ENCODE peak calls at places on chromosomes 13 and 19, in seven cellular contexts. P is upper lobe of left lung, I is Panc1, F is HepG2, K is HCT116, D is K562, C is GM12878. Q is an unnamed sample.

GRCh38 chr13:110797230-110797877 is 83.9 kb downstream of the ING1 start:
- ATAC-seq in P (no peak), C (no peak), D (no peak), I (no peak), F (no peak), K (no peak), Q (no peak)

GRCh38 chr13:96993660-96994029 is 631 bp downstream of the OXGR1 start:
- ATAC-seq in K (no peak), C (no peak), P (no peak), D (peak; percentile 26), I (no peak), F (no peak), Q (no peak)

GRCh38 chr13:74082741-74083160 is 51.5 kb downstream of the KLF12 start:
- ATAC-seq in I (no peak), F (peak; percentile 93), P (no peak), K (no peak), D (no peak), C (no peak), Q (no peak)

GRCh38 chr19:31249217-31249616 is 100.0 kb downstream of the TSHZ3 start:
- ATAC-seq in I (peak; percentile 74), P (no peak), K (no peak), F (peak; percentile 46), D (no peak), C (no peak), Q (no peak)

GRCh38 chr13:112007191-112007590 is 59.8 kb upstream of the SOX1 start:
- ATAC-seq in K (no peak), I (no peak), C (no peak), D (no peak), P (no peak), F (no peak), Q (no peak)

GRCh38 chr19:32396046-32396652 is 9.4 kb upstream of the DPY19L3 start:
- ATAC-seq in F (no peak), K (no peak), P (no peak), I (no peak), D (no peak), C (no peak), Q (no peak)

GRCh38 chr13:70668983-70669382 is 560.7 kb upstream of the KLHL1 start:
- ATAC-seq in P (no peak), F (peak; percentile 64), K (no peak), I (no peak), C (no peak), D (no peak), Q (no peak)

GRCh38 chr19:49361438-49362047 is 673 bp downstream of the TEAD2 start:
- ATAC-seq in D (peak; percentile 56), P (peak; percentile 34), C (no peak), I (peak; percentile 6), F (peak; percentile 19), K (peak; percentile 4), Q (peak; percentile 40)

GRCh38 chr13:50152224-50152623 is 137.0 kb downstream of the KCNRG start:
- ATAC-seq in K (no peak), F (no peak), D (peak; percentile 59), I (peak; percentile 63), C (no peak), P (no peak), Q (no peak)

GRCh38 chr19:48206402-48207093 is 36.1 kb downstream of the ZSWIM9 start:
- ATAC-seq in F (no peak), D (peak; percentile 10), P (peak; percentile 49), C (no peak), I (no peak), K (no peak), Q (no peak)

GRCh38 chr13:63774133-63774532 is 2358.5 kb upstream of the PCDH20 start:
- ATAC-seq in C (no peak), F (no peak), I (no peak), P (no peak), K (no peak), D (no peak), Q (no peak)

GRCh38 chr13:110280996-110281688 is 25.8 kb downstream of the COL4A1 start:
- ATAC-seq in D (no peak), F (no peak), I (no peak), K (no peak), C (no peak), P (no peak), Q (peak; percentile 72)

GRCh38 chr19:49328741-49329140 is 3.8 kb upstream of the SLC6A16 start:
- ATAC-seq in I (no peak), F (no peak), K (no peak), P (no peak), D (no peak), C (no peak), Q (no peak)

GRCh38 chr19:39156230-39156890 is 30.8 kb downstream of the PAK4 start:
- ATAC-seq in F (no peak), P (peak; percentile 12), I (no peak), K (no peak), C (no peak), D (peak; percentile 42), Q (peak; percentile 36)

GRCh38 chr19:54803410-54803809 is at the start of gene KIR2DL4:
- ATAC-seq in F (no peak), D (no peak), C (no peak), K (no peak), I (no peak), P (peak; percentile 46), Q (no peak)
- H3K9me3 ChIP-seq in F (no peaks in the 10 kb centered on the region), D (no peaks in the 10 kb centered on the region), C (no peaks in the 10 kb centered on the region), K (no peaks in the 10 kb centered on the region), I (no peaks in the 10 kb centered on the region), P (no peaks in the 10 kb centered on the region), Q (peaks cover 5% of the 10 kb centered on the region)

DNA sequence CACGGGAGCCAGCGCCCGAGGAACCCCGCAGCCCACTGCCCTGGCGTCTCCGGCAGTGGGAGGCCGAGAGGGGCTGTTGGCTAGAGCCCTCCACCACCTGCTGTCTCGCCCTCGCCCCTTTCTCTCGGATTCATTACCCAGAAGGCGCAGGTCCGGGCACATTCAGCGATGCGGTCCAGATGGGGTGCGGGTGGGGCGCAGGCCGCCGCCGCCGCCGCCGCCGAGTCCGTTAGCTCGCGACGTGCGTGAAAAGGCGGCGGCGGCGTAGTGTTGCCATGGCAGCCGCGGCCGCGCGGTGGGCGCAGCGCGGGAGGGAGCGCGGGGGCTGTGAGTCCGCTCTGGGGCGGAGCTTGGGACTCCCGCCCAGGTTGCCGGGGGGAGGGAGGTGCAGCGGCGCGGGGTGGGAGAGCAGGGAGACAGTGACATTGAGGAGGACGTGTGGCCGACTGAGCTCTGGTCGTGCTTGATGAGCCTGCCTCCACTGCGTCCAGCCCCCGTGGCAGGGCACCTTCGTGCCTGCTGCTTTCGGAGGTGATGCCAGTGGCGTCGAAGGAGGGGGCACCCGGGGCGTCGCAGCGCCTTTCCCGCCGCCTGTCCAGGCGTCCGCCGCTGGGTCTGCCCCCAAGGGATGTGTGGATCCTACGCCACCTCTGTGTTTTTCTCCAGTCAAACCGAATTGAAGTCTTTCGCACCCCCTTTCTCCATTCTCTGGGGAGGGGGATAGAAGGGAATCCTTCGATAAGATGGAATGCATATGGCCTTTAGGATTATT is at the start of gene KATNAL1:
- ATAC-seq in C (peak; percentile 77), K (peak; percentile 76), D (peak; percentile 87), P (peak; percentile 87), I (peak; percentile 91), F (peak; percentile 90), Q (peak; percentile 86)
- TF ChIP-seq POLR2AphosphoS5 in C (peak; percentile 49), K (no peak), D (peak; percentile 45), P (no peak), I (peak; percentile 12), F (no peak), Q (peak; percentile 47)

GRCh38 chr13:79385694-79386093 is 20.4 kb downstream of the RBM26 start:
- ATAC-seq in I (no peak), P (no peak), K (peak; percentile 54), C (peak; percentile 89), F (no peak), D (peak; percentile 66), Q (no peak)

GRCh38 chr13:79382545-79383275 is 23.3 kb downstream of the RBM26 start:
- ATAC-seq in C (peak; percentile 64), I (no peak), K (no peak), F (no peak), D (peak; percentile 28), P (no peak), Q (no peak)

GRCh38 chr13:79379274-79379673 is 26.8 kb downstream of the RBM26 start:
- ATAC-seq in K (no peak), C (no peak), D (no peak), P (no peak), F (no peak), I (no peak), Q (no peak)

GRCh38 chr13:79384022-79384610 is 21.9 kb downstream of the RBM26 start:
- ATAC-seq in C (no peak), D (peak; percentile 28), K (no peak), P (no peak), F (peak; percentile 62), I (no peak), Q (no peak)

GRCh38 chr13:79380943-79381445 is 25.1 kb downstream of the RBM26 start:
- ATAC-seq in D (no peak), K (no peak), I (no peak), C (no peak), F (no peak), P (no peak), Q (no peak)
- H3K9me3 ChIP-seq in D (no peaks in the 10 kb centered on the region), K (no peaks in the 10 kb centered on the region), I (no peaks in the 10 kb centered on the region), C (peaks cover 2% of the 10 kb centered on the region), F (no peaks in the 10 kb centered on the region), P (no peaks in the 10 kb centered on the region), Q (no peaks in the 10 kb centered on the region)

DNA sequence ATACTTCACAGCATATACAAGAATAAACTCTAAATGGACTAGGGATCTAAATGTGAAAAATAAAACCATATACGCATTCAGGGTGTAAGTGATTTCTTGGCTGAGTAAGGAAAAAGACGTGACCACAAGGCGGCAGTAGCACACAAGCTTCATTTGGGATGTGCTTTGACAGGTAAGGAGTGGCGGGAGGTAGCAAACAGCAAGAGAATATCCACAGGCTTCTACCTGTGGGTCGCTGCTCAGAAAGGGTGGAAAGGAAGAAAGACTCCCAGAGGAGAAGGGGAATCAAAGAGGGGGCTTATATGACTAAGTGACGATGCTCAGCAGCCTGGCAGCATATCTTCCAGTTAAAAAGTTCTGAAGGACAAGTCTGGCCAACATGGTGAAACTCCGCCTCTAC is 2.5 kb upstream of the ZNF121 start:
- ATAC-seq in K (peak; percentile 57), I (peak; percentile 63), F (peak; percentile 59), P (peak; percentile 53), D (peak; percentile 63), C (peak; percentile 34), Q (no peak)
- TF ChIP-seq POLR2AphosphoS5 in K (no peak), I (no peak), F (no peak), P (no peak), D (no peak), C (no peak), Q (no peak)

DNA sequence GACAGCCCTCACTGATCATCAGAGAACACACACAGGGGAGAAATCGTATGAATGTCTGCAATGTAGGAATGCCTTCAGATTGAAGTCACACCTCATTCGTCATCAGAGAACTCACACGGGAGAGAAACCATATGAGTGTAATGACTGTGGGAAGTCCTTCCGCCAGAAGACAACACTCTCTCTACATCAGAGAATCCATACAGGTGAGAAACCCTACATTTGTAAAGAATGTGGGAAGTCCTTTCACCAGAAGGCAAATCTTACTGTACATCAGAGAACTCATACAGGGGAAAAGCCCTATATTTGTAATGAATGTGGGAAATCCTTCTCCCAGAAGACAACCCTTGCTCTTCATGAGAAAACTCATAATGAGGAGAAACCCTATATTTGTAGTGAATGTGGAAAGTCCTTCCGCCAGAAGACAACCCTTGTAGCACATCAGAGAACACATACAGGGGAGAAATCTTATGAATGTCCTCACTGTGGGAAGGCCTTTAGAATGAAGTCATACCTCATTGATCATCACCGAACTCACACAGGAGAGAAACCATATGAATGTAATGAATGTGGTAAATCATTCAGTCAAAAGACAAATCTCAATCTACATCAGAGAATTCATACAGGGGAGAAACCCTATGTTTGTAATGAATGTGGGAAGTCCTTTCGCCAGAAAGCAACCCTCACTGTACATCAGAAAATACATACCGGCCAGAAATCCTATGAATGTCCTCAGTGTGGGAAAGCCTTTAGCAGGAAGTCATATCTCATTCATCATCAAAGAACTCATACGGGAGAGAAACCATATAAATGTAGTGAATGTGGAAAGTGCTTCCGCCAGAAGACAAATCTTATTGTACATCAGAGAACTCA is 32.5 kb downstream of the ZNF567 start:
- ATAC-seq in F (no peak), D (no peak), C (no peak), K (no peak), P (no peak), I (no peak), Q (no peak)
- H3K9me3 ChIP-seq in F (peaks cover 89% of the 10 kb centered on the region), D (peaks cover 22% of the 10 kb centered on the region), C (peaks cover 42% of the 10 kb centered on the region), K (peaks cover 43% of the 10 kb centered on the region), P (peaks cover 96% of the 10 kb centered on the region), I (peaks cover 81% of the 10 kb centered on the region), Q (peaks cover 100% of the 10 kb centered on the region)

Q was measured in gastroesophageal sphincter.